ENCODE peak calls at places on chromosomes 4 and X, in eight cellular contexts. L is brain microvascular endothelial cell, P is left lung, K is tibial nerve, T is mesendoderm, Z is lower lobe of right lung, Y is GM23248, W is MM.1S. V is an unnamed sample.

GRCh38 chrX:9873952-9874351 is 87.7 kb downstream of the SHROOM2 start:
- DNase-seq in L (no peak), P (no peak), K (no peak), T (peak; percentile 66), Z (peak; percentile 55), Y (peak; percentile 53), W (peak; percentile 56), V (no peak)

GRCh38 chrX:154409222-154409871 is at the start of gene DNASE1L1:
- DNase-seq in L (peak; percentile 80), P (peak; percentile 96), K (peak; percentile 52), T (peak; percentile 96), Z (peak; percentile 91), Y (peak; percentile 91), W (peak; percentile 69), V (peak; percentile 94)

GRCh38 chrX:149860445-149860844 is 20.5 kb upstream of the MAGEA8 start:
- DNase-seq in L (no peak), P (no peak), K (no peak), T (no peak), Z (no peak), Y (no peak), W (no peak), V (no peak)

GRCh38 chrX:1162119-1162916 is 50.1 kb downstream of the CRLF2 start:
- DNase-seq in L (no peak), P (no peak), K (no peak), T (no peak), Z (no peak), Y (no peak), W (no peak), V (no peak)

GRCh38 chr4:10346023-10346422 is 111.2 kb downstream of the ZNF518B start:
- DNase-seq in L (no peak), P (no peak), K (no peak), T (peak; percentile 46), Z (no peak), Y (peak; percentile 58), W (no peak), V (no peak)

GRCh38 chr4:81137446-81137845 is 77.6 kb downstream of the PRKG2 start:
- DNase-seq in L (no peak), P (no peak), K (no peak), T (no peak), Z (no peak), Y (no peak), W (no peak), V (no peak)

GRCh38 chrX:110318664-110318968 is 731 bp upstream of the AMMECR1 start:
- DNase-seq in L (no peak), P (no peak), K (no peak), T (no peak), Z (no peak), Y (no peak), W (no peak), V (no peak)

GRCh38 chrX:99415470-99415869 is 994.6 kb downstream of the PCDH19 start:
- DNase-seq in L (no peak), P (no peak), K (no peak), T (no peak), Z (no peak), Y (no peak), W (no peak), V (no peak)

GRCh38 chr4:20735931-20736330 is 35.7 kb downstream of the PACRGL start:
- DNase-seq in L (no peak), P (no peak), K (no peak), T (no peak), Z (no peak), Y (no peak), W (no peak), V (no peak)
- H3K36me3 ChIP-seq in L (peaks cover 3% of the 10 kb centered on the region), P (peaks cover 57% of the 10 kb centered on the region), K (no peaks in the 10 kb centered on the region), T (peaks cover 2% of the 10 kb centered on the region), Z (peaks cover 28% of the 10 kb centered on the region), Y (peaks cover 7% of the 10 kb centered on the region), W (no peaks in the 10 kb centered on the region), V (peaks cover 11% of the 10 kb centered on the region)

DNA sequence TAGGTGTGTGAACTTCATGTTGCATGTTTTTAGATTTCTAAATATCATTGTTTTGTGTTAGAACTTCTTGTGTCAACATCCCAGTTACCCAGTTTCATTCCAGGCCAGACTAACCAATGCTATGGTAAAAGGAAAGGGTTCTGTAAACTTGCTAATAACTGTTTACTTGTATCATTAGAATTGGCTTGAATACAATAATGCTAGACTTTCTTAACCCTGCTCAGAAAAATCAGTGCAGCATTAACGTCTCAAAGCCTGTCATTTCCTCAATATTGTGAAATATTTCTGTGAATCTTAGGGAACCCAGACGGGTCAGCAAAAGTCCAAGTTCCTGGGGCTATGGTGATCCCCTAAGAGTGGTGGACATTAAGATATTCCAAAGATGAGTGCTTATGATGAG is 541.3 kb upstream of the MAGEB18 start:
- DNase-seq in L (no peak), P (no peak), K (no peak), T (no peak), Z (no peak), Y (no peak), W (no peak), V (no peak)
- H3K36me3 ChIP-seq in L (no peaks in the 10 kb centered on the region), P (no peaks in the 10 kb centered on the region), K (no peaks in the 10 kb centered on the region), T (no peaks in the 10 kb centered on the region), Z (no peaks in the 10 kb centered on the region), Y (no peaks in the 10 kb centered on the region), W (no peaks in the 10 kb centered on the region), V (no peaks in the 10 kb centered on the region)

GRCh38 chr4:168998596-168998995 is 11.5 kb downstream of the CBR4 start:
- DNase-seq in L (no peak), P (no peak), K (no peak), T (no peak), Z (no peak), Y (no peak), W (no peak), V (no peak)
- H3K36me3 ChIP-seq in L (no peaks in the 10 kb centered on the region), P (peaks cover 54% of the 10 kb centered on the region), K (no peaks in the 10 kb centered on the region), T (peaks cover 3% of the 10 kb centered on the region), Z (peaks cover 42% of the 10 kb centered on the region), Y (peaks cover 32% of the 10 kb centered on the region), W (peaks cover 2% of the 10 kb centered on the region), V (peaks cover 49% of the 10 kb centered on the region)

DNA sequence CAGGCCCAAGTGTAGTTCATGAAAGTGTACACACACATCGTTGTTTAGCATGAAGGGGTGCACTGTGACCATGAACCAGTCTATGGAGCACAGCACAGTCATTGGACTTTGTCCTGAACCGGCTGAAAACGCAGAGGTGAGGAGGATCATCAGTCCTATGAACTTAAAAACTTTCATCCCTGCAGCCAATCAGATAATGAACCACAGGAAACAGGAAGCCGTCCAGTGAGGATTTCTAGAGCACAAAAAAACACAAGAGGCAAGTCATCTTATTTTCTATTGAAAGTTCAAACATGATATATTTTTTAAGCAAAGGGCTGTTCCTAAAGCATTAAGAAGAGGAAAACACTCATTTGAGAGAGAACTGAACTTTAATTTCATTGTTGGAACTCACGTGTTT is 91.8 kb downstream of the PLAC1 start:
- DNase-seq in L (no peak), P (no peak), K (no peak), T (no peak), Z (no peak), Y (no peak), W (no peak), V (no peak)
- H3K36me3 ChIP-seq in L (no peaks in the 10 kb centered on the region), P (no peaks in the 10 kb centered on the region), K (no peaks in the 10 kb centered on the region), T (no peaks in the 10 kb centered on the region), Z (no peaks in the 10 kb centered on the region), Y (no peaks in the 10 kb centered on the region), W (no peaks in the 10 kb centered on the region), V (no peaks in the 10 kb centered on the region)

GRCh38 chr4:1971456-1972200 is 37.1 kb downstream of the NELFA start:
- DNase-seq in L (no peak), P (no peak), K (no peak), T (no peak), Z (no peak), Y (no peak), W (no peak), V (no peak)
- H3K36me3 ChIP-seq in L (peaks cover 10% of the 10 kb centered on the region), P (peaks cover 82% of the 10 kb centered on the region), K (peaks cover 7% of the 10 kb centered on the region), T (peaks cover 13% of the 10 kb centered on the region), Z (peaks cover 66% of the 10 kb centered on the region), Y (peaks cover 4% of the 10 kb centered on the region), W (peaks cover 16% of the 10 kb centered on the region), V (peaks cover 42% of the 10 kb centered on the region)

GRCh38 chr4:1718095-1718850 is 2.9 kb downstream of the TMEM129 start:
- DNase-seq in L (no peak), P (peak; percentile 67), K (no peak), T (no peak), Z (no peak), Y (no peak), W (no peak), V (no peak)
- H3K36me3 ChIP-seq in L (no peaks in the 10 kb centered on the region), P (peaks cover 33% of the 10 kb centered on the region), K (no peaks in the 10 kb centered on the region), T (peaks cover 2% of the 10 kb centered on the region), Z (peaks cover 40% of the 10 kb centered on the region), Y (no peaks in the 10 kb centered on the region), W (no peaks in the 10 kb centered on the region), V (peaks cover 25% of the 10 kb centered on the region)

DNA sequence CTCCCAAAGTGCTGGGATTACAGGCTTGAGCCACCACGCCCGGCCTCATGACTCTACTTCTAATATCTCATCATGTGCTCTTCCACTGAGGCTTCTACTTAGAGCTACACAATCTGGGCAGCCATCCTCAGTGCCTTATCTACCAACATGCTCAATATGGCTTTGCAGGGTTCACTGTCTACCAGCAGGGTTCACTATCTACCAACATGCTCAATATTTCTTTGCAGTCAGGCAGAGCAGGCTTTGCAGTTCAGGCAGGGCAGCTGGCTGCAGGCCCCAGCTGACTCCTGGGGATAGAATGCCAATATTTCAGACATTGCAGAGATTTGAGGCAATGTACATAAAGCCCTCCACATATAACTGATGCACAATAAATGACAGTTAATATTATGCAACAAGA is 47.5 kb downstream of the PKD2 start:
- DNase-seq in L (peak; percentile 74), P (no peak), K (no peak), T (peak; percentile 79), Z (no peak), Y (peak; percentile 54), W (peak; percentile 73), V (no peak)
- H3K36me3 ChIP-seq in L (peaks cover 29% of the 10 kb centered on the region), P (peaks cover 45% of the 10 kb centered on the region), K (no peaks in the 10 kb centered on the region), T (peaks cover 8% of the 10 kb centered on the region), Z (peaks cover 61% of the 10 kb centered on the region), Y (peaks cover 51% of the 10 kb centered on the region), W (no peaks in the 10 kb centered on the region), V (no peaks in the 10 kb centered on the region)